ENCODE peak calls at places on chromosome 12, in ten cellular contexts. S is breast epithelium; I is thyroid gland; Q is foreskin fibroblast; G is IMR-90; E is cardiac muscle cell; O is CD4-positive, alpha-beta T cell; M is Calu3; P is HCT116; X is nephron progenitor cell. T is an unnamed sample.

GRCh38 chr12:61870658-61871559 is 389.3 kb upstream of the USP15 start:
- DNase-seq in S (no peak), I (no peak), Q (no peak), G (no peak), E (no peak), O (no peak), M (no peak), P (no peak), X (no peak), T (no peak)

GRCh38 chr12:87253157-87253556 is 776.0 kb downstream of the C12orf50 start:
- DNase-seq in S (no peak), I (no peak), Q (peak; percentile 5), G (no peak), E (no peak), O (no peak), M (peak; percentile 11), P (no peak), X (no peak), T (no peak)

GRCh38 chr12:27142102-27142721 is 59.8 kb upstream of the C12orf71 start:
- DNase-seq in S (no peak), I (peak; percentile 46), Q (peak; percentile 90), G (peak; percentile 84), E (peak; percentile 85), O (peak; percentile 14), M (peak; percentile 74), P (peak; percentile 60), X (peak; percentile 61), T (no peak)

GRCh38 chr12:106903241-106903950 is 52.3 kb upstream of the TMEM263 start:
- DNase-seq in S (peak; percentile 79), I (peak; percentile 89), Q (peak; percentile 85), G (peak; percentile 33), E (peak; percentile 84), O (peak; percentile 58), M (peak; percentile 94), P (peak; percentile 28), X (peak; percentile 94), T (peak; percentile 67)

GRCh38 chr12:69330475-69331473 is 17.4 kb upstream of the LYZ start:
- DNase-seq in S (no peak), I (peak; percentile 39), Q (peak; percentile 41), G (peak; percentile 1), E (peak; percentile 54), O (peak; percentile 66), M (peak; percentile 49), P (no peak), X (peak; percentile 29), T (peak; percentile 25)

GRCh38 chr12:68042212-68042699 is 53.0 kb downstream of the IFNG-AS1 start:
- DNase-seq in S (no peak), I (no peak), Q (peak; percentile 28), G (peak; percentile 3), E (peak; percentile 80), O (no peak), M (no peak), P (no peak), X (no peak), T (no peak)

GRCh38 chr12:112891093-112892024 is 15.4 kb upstream of the OAS1 start:
- DNase-seq in S (no peak), I (no peak), Q (no peak), G (no peak), E (no peak), O (no peak), M (no peak), P (no peak), X (no peak), T (no peak)

GRCh38 chr12:107459649-107460048 is 225.9 kb upstream of the PWP1 start:
- DNase-seq in S (no peak), I (no peak), Q (no peak), G (no peak), E (no peak), O (no peak), M (no peak), P (no peak), X (no peak), T (no peak)

GRCh38 chr12:5376591-5377207 is 55.2 kb upstream of the NTF3 start:
- DNase-seq in S (no peak), I (no peak), Q (no peak), G (no peak), E (no peak), O (no peak), M (no peak), P (no peak), X (no peak), T (no peak)

GRCh38 chr12:80484778-80485177 is 40.7 kb downstream of the PTPRQ start:
- DNase-seq in S (no peak), I (no peak), Q (no peak), G (no peak), E (no peak), O (no peak), M (no peak), P (no peak), X (no peak), T (no peak)

GRCh38 chr12:132687211-132688164 is at the start of the genes POLE and PXMP2:
- DNase-seq in S (peak; percentile 94), I (peak; percentile 97), Q (peak; percentile 99), G (peak; percentile 91), E (peak; percentile 98), O (peak; percentile 93), M (peak; percentile 99), P (peak; percentile 87), X (peak; percentile 97), T (peak; percentile 94)
- TF ChIP-seq CTCF in S (peak; percentile 41), I (no peak), Q (no peak), G (no peak), E (no peak), O (no peak), M (no peak), P (no peak), X (no peak), T (no peak)

GRCh38 chr12:45890276-45890675 is 100.1 kb downstream of the SCAF11 start:
- DNase-seq in S (no peak), I (no peak), Q (no peak), G (no peak), E (no peak), O (no peak), M (no peak), P (no peak), X (no peak), T (no peak)
- TF ChIP-seq CTCF in S (no peak), I (no peak), Q (no peak), G (no peak), E (no peak), O (no peak), M (no peak), P (no peak), X (no peak), T (no peak)

GRCh38 chr12:12716151-12716844 is 870 bp upstream of the CDKN1B start:
- DNase-seq in S (no peak), I (peak; percentile 42), Q (peak; percentile 47), G (peak; percentile 31), E (no peak), O (no peak), M (no peak), P (no peak), X (no peak), T (no peak)

GRCh38 chr12:12715128-12715458 is 2.1 kb upstream of the CDKN1B start:
- DNase-seq in S (no peak), I (no peak), Q (no peak), G (no peak), E (no peak), O (no peak), M (no peak), P (no peak), X (no peak), T (no peak)

GRCh38 chr12:12715459-12716150 is 1.6 kb upstream of the CDKN1B start:
- DNase-seq in S (no peak), I (no peak), Q (peak; percentile 34), G (no peak), E (no peak), O (peak; percentile 35), M (no peak), P (no peak), X (no peak), T (no peak)

GRCh38 chr12:12713932-12714275 is 3.3 kb upstream of the CDKN1B start:
- DNase-seq in S (no peak), I (no peak), Q (no peak), G (no peak), E (no peak), O (no peak), M (no peak), P (no peak), X (no peak), T (no peak)

DNA sequence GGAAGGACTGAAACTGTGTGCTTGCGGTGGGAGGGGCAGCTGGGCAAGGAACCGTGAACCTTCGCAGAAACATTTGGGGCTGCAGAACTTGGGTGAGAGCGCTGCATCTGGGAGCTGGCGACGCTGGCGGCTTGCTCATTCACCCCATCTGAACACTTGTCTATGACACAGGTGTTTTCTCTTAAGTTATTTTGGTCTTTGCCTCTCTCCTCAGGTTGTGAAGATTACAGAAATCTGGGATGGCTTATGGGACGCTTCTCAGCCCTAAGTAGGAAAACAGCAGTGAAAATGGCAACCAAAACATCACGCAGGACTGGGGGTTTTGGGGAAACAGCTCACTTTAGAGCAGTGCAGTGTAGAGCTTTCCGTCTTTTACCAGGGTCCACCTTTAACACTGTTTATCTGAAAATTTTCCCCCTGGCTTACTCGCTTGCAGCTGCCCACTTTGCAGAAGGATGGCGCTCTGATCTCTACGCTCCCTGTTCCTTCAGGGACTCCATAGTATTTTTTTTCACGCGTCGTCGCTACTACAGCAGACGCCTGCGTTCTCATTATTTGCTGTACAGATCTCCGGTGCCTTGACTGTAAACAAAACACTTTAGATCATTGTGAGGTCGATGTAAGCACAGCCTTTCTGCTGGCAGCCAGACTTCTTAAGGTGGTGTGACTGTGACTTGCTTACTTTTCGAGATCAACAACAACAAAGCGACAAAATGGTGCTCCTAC is 2.7 kb upstream of the CDKN1B start:
- DNase-seq in S (no peak), I (peak; percentile 80), Q (peak; percentile 51), G (peak; percentile 45), E (no peak), O (peak; percentile 52), M (peak; percentile 30), P (no peak), X (peak; percentile 39), T (no peak)
- TF ChIP-seq CTCF in S (no peak), I (no peak), Q (peak; percentile 18), G (peak; percentile 34), E (peak; percentile 27), O (no peak), M (no peak), P (peak; percentile 17), X (no peak), T (no peak)

GRCh38 chr12:47214001-47214619 is 134.4 kb upstream of the AMIGO2 start:
- DNase-seq in S (no peak), I (no peak), Q (no peak), G (no peak), E (no peak), O (no peak), M (no peak), P (no peak), X (no peak), T (no peak)

GRCh38 chr12:47210776-47211175 is 131.0 kb upstream of the AMIGO2 start:
- DNase-seq in S (no peak), I (no peak), Q (no peak), G (no peak), E (no peak), O (no peak), M (no peak), P (no peak), X (no peak), T (no peak)

GRCh38 chr12:47216150-47216677 is 136.5 kb upstream of the AMIGO2 start:
- DNase-seq in S (no peak), I (no peak), Q (no peak), G (no peak), E (no peak), O (peak; percentile 66), M (no peak), P (no peak), X (no peak), T (no peak)

GRCh38 chr12:47214771-47215170 is 135.0 kb upstream of the AMIGO2 start:
- DNase-seq in S (no peak), I (no peak), Q (no peak), G (no peak), E (no peak), O (no peak), M (no peak), P (no peak), X (no peak), T (no peak)

GRCh38 chr12:47212701-47213039 is 132.9 kb upstream of the AMIGO2 start:
- DNase-seq in S (no peak), I (no peak), Q (no peak), G (no peak), E (no peak), O (no peak), M (no peak), P (no peak), X (no peak), T (no peak)
- TF ChIP-seq CTCF in S (no peak), I (no peak), Q (no peak), G (no peak), E (no peak), O (no peak), M (no peak), P (no peak), X (no peak), T (no peak)